ENCODE peak calls at places on chromosome 13, in eight cellular contexts. N, Y, F, Q, H, K, O and J are unnamed samples.

GRCh38 chr13:26220575-26220974 is 1.5 kb downstream of the RNF6 start:
- DNase-seq in N (peak), Y (peak), F (no peak), Q (no peak), H (no peak), K (no peak), O (peak), J (no peak)

GRCh38 chr13:94731028-94731427 is 18.7 kb upstream of the SOX21 start:
- DNase-seq in N (no peak), Y (no peak), F (no peak), Q (no peak), H (no peak), K (no peak), O (no peak), J (no peak)

GRCh38 chr13:48776396-48776795 is 122.7 kb downstream of the CYSLTR2 start:
- DNase-seq in N (no peak), Y (no peak), F (no peak), Q (no peak), H (no peak), K (no peak), O (no peak), J (no peak)

GRCh38 chr13:112891477-112892401 is 77.3 kb upstream of the MCF2L start:
- DNase-seq in N (no peak), Y (no peak), F (no peak), Q (no peak), H (peak), K (no peak), O (no peak), J (peak)

GRCh38 chr13:95188128-95188527 is 113.1 kb downstream of the ABCC4 start:
- DNase-seq in N (no peak), Y (no peak), F (no peak), Q (peak), H (no peak), K (no peak), O (no peak), J (no peak)

GRCh38 chr13:70415141-70415540 is 306.9 kb upstream of the KLHL1 start:
- DNase-seq in N (no peak), Y (no peak), F (no peak), Q (no peak), H (no peak), K (no peak), O (no peak), J (no peak)

GRCh38 chr13:79435549-79435948 is 29.5 kb upstream of the RBM26 start:
- DNase-seq in N (peak), Y (peak), F (no peak), Q (no peak), H (no peak), K (no peak), O (peak), J (no peak)

GRCh38 chr13:72920097-72920496 is 138.2 kb downstream of the PIBF1 start:
- DNase-seq in N (peak), Y (peak), F (no peak), Q (no peak), H (no peak), K (no peak), O (peak), J (no peak)

GRCh38 chr13:76992548-76993001 is 694 bp downstream of the CLN5 start:
- DNase-seq in N (peak), Y (peak), F (no peak), Q (peak), H (peak), K (peak), O (peak), J (no peak)

GRCh38 chr13:87376081-87376480 is 295.1 kb upstream of the SLITRK5 start:
- DNase-seq in N (peak), Y (peak), F (no peak), Q (no peak), H (no peak), K (no peak), O (no peak), J (no peak)

GRCh38 chr13:52848455-52849190 is at the start of gene PCDH8:
- DNase-seq in N (no peak), Y (no peak), F (no peak), Q (no peak), H (peak), K (no peak), O (no peak), J (no peak)

GRCh38 chr13:42486711-42487198 is 87.2 kb upstream of the TNFSF11 start:
- DNase-seq in N (peak), Y (peak), F (no peak), Q (no peak), H (no peak), K (no peak), O (peak), J (no peak)

GRCh38 chr13:90447735-90448103 is 899.8 kb upstream of the MIR17HG start:
- DNase-seq in N (peak), Y (peak), F (no peak), Q (no peak), H (peak), K (no peak), O (peak), J (no peak)

GRCh38 chr13:89361909-89362308 is 1690.7 kb downstream of the SLITRK5 start:
- DNase-seq in N (no peak), Y (no peak), F (no peak), Q (no peak), H (no peak), K (no peak), O (peak), J (no peak)

GRCh38 chr13:23735329-23735728 is 153.9 kb downstream of the MIPEP start:
- DNase-seq in N (no peak), Y (no peak), F (no peak), Q (no peak), H (no peak), K (no peak), O (no peak), J (no peak)

GRCh38 chr13:112781287-112781686 is 91.4 kb downstream of the ATP11A start:
- DNase-seq in N (no peak), Y (no peak), F (no peak), Q (no peak), H (no peak), K (peak), O (no peak), J (no peak)

GRCh38 chr13:113129921-113130750 is 7.5 kb downstream of the F10 start:
- DNase-seq in N (no peak), Y (peak), F (no peak), Q (peak), H (no peak), K (peak), O (peak), J (peak)

GRCh38 chr13:73059460-73060250 is 850 bp downstream of the KLF5 start:
- DNase-seq in N (no peak), Y (peak), F (peak), Q (peak), H (peak), K (peak), O (no peak), J (peak)

GRCh38 chr13:109357751-109358150 is 428.6 kb downstream of the IRS2 start:
- DNase-seq in N (peak), Y (peak), F (no peak), Q (no peak), H (no peak), K (no peak), O (peak), J (no peak)

GRCh38 chr13:114142137-114142550 is 9.7 kb upstream of the RASA3 start:
- DNase-seq in N (no peak), Y (no peak), F (no peak), Q (no peak), H (no peak), K (no peak), O (no peak), J (peak)

GRCh38 chr13:52454825-52455676 is at the start of gene CKAP2:
- DNase-seq in N (peak), Y (peak), F (peak), Q (peak), H (peak), K (peak), O (peak), J (peak)

GRCh38 chr13:26949701-26950345 is 189.2 kb upstream of the GPR12 start:
- DNase-seq in N (no peak), Y (no peak), F (no peak), Q (no peak), H (no peak), K (no peak), O (no peak), J (no peak)

GRCh38 chr13:67186985-67187569 is 43.1 kb downstream of the PCDH9 start:
- DNase-seq in N (no peak), Y (no peak), F (no peak), Q (no peak), H (peak), K (no peak), O (no peak), J (no peak)

GRCh38 chr13:74443623-74444022 is 309.4 kb upstream of the KLF12 start:
- DNase-seq in N (peak), Y (peak), F (no peak), Q (no peak), H (no peak), K (no peak), O (peak), J (no peak)

GRCh38 chr13:106683179-106683578 is 115.2 kb upstream of the ARGLU1 start:
- DNase-seq in N (no peak), Y (no peak), F (no peak), Q (no peak), H (no peak), K (no peak), O (no peak), J (no peak)

GRCh38 chr13:73228546-73228945 is 169.7 kb downstream of the KLF5 start:
- DNase-seq in N (no peak), Y (peak), F (no peak), Q (no peak), H (no peak), K (no peak), O (peak), J (no peak)

GRCh38 chr13:45658586-45659235 is 43.2 kb upstream of the ERICH6B start:
- DNase-seq in N (peak), Y (peak), F (no peak), Q (no peak), H (no peak), K (no peak), O (peak), J (no peak)

GRCh38 chr13:61414686-61415664 is 674 bp downstream of the PCDH20 start:
- DNase-seq in N (peak), Y (peak), F (no peak), Q (peak), H (peak), K (peak), O (peak), J (peak)

GRCh38 chr13:92572190-92572589 is 654.4 kb upstream of the GPC6 start:
- DNase-seq in N (no peak), Y (no peak), F (no peak), Q (no peak), H (peak), K (no peak), O (no peak), J (no peak)

GRCh38 chr13:70324519-70324918 is 216.3 kb upstream of the KLHL1 start:
- DNase-seq in N (no peak), Y (no peak), F (no peak), Q (no peak), H (no peak), K (no peak), O (no peak), J (no peak)

GRCh38 chr13:106373989-106374572 is 161.4 kb downstream of the EFNB2 start:
- DNase-seq in N (peak), Y (peak), F (no peak), Q (no peak), H (no peak), K (peak), O (peak), J (no peak)

GRCh38 chr13:44268965-44269364 is 104.7 kb upstream of the SERP2 start:
- DNase-seq in N (no peak), Y (no peak), F (no peak), Q (no peak), H (no peak), K (no peak), O (no peak), J (no peak)

GRCh38 chr13:23160241-23161175 is 20.3 kb upstream of the SGCG start:
- DNase-seq in N (no peak), Y (peak), F (no peak), Q (no peak), H (peak), K (no peak), O (no peak), J (peak)

GRCh38 chr13:97810152-97810551 is 143.3 kb upstream of the IPO5 start:
- DNase-seq in N (no peak), Y (peak), F (no peak), Q (no peak), H (peak), K (no peak), O (peak), J (no peak)

GRCh38 chr13:112447761-112448603 is 71.8 kb downstream of the SPACA7 start:
- DNase-seq in N (no peak), Y (no peak), F (no peak), Q (no peak), H (no peak), K (no peak), O (no peak), J (no peak)

GRCh38 chr13:53460776-53461175 is 432.2 kb downstream of the OLFM4 start:
- DNase-seq in N (no peak), Y (no peak), F (no peak), Q (no peak), H (peak), K (no peak), O (no peak), J (no peak)

GRCh38 chr13:66933994-66934393 is 296.1 kb downstream of the PCDH9 start:
- DNase-seq in N (peak), Y (peak), F (no peak), Q (no peak), H (no peak), K (no peak), O (peak), J (no peak)

GRCh38 chr13:76809369-76809768 is 76.8 kb downstream of the KCTD12 start:
- DNase-seq in N (no peak), Y (no peak), F (no peak), Q (no peak), H (no peak), K (no peak), O (peak), J (no peak)

GRCh38 chr13:95002968-95003813 is 290.8 kb upstream of the SOX21 start:
- DNase-seq in N (no peak), Y (no peak), F (no peak), Q (no peak), H (peak), K (no peak), O (no peak), J (no peak)

DNA sequence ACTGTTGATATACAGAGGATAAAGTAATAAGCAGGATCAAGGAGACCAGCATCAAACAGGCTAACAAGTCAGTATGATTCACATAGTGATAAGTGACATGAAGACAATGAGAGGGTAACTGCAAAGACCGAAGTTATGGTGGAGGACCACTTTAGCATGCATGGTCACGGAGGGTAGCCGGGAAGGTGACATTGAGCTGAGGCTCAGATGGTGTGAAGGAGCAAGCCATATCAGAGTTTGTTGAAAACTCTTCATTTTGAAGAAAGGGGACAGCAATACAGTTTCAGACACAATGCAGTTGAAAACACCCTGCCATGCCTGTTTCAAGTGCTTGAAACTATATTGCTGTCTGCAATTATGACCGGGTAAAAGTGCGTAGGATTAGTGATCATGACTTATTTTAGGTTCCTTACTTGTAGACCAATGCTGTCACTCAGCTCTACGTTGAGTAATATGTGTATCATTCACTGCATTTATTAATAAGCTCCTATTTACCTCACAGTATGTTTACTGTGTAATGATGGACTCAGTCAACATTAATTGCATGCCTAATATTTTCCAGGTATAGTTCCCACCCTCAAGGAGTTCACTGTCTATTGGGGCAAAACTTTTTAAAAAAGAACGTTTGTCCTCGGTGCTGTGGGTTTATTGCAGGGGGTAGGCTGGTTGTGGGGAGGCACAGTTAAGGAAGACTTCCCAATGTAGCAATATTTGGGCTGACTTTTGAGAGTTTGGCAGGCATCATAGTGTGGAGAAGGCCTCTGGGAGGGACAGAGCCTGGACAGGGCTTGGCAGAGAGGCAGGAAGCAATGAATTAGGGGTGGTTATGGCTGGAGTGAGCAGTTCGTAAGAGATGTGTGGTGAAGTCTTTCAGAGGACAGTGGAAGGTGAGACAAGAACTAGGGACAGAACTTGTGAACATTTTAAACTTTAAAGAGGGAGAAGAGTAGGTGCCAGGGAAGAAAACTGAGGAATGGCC is 3.2 kb downstream of the UBAC2 start:
- DNase-seq in N (no peak), Y (no peak), F (no peak), Q (no peak), H (no peak), K (no peak), O (no peak), J (no peak)
- TF ChIP-seq CTCF in N (no peak), Y (no peak), F (no peak), Q (no peak), H (no peak), K (no peak), O (no peak), J (no peak)

DNA sequence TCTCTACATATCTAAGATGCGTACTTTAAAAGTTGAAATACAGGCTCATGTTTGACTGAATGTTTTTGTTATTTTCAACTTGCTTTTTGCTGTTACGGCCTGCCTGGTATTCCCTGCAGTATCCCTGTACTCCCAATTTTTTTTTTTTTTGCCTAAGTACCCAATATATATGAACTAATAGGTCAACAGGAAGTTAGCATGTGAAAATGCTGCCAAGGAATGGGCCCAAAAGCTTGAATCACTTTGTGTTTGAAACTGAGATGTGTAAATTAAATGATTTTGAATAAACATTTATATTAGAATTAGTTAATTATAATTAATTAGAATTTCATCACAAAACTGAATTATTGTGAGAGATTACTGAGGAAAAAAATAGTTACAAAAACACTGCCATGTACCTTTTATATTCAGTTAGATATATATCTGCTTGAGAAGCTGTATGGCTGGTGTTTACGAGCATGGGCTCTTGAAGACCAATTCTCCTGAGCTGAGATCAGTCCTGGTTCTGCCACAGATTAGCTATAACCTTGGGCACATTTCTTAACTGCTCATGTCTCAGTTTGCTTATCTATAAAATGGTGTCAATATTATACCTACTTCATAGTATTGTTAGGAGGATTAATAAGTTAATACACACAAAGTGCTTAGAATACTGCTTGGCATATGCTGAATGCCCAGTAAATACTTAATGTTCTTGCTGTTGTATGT is 16.0 kb downstream of the TDRD3 start:
- DNase-seq in N (no peak), Y (no peak), F (no peak), Q (no peak), H (no peak), K (no peak), O (peak), J (no peak)
- TF ChIP-seq CTCF in N (no peak), Y (no peak), F (no peak), Q (no peak), H (no peak), K (no peak), O (no peak), J (no peak)

DNA sequence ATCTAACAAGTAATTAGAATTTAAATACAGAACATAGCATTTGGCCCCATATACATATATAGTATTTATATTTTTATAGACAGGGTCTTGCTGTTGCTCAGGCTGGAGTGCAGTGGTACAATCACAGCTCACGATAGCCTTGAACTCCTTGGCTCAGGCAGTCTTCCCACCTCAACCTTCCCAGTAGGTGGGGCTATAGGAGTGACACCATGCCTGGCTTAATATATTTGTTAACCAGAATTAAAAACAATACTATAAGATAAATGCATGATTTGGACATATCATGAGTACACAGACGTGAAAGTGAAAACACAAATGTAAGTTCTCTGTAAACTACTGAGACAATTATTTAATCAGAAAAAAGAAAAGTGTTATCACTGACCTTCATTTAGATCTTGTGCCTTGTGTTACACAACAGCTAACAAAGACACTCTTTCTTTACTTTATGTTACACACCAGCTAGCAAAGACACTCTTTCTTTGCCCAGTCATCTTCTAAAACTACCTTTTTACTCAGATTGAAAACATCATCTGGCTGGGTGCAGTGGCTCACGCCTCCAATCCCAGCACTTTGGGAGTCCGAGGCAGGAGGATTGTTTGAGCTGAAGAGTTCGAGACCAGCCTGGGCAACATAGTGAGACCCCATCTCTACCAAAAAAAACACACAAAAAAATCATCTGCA is 22.6 kb downstream of the CARS2 start:
- DNase-seq in N (no peak), Y (no peak), F (no peak), Q (no peak), H (no peak), K (no peak), O (peak), J (no peak)
- TF ChIP-seq CTCF in N (peak), Y (no peak), F (peak), Q (peak), H (peak), K (peak), O (peak), J (peak)

GRCh38 chr13:99605417-99606321 is 104.4 kb downstream of the TM9SF2 start:
- DNase-seq in N (peak), Y (peak), F (peak), Q (peak), H (peak), K (peak), O (no peak), J (no peak)
- TF ChIP-seq CTCF in N (no peak), Y (peak), F (no peak), Q (peak), H (peak), K (no peak), O (peak), J (peak)

GRCh38 chr13:35953537-35954206 is 177.5 kb downstream of the DCLK1 start:
- DNase-seq in N (peak), Y (peak), F (no peak), Q (peak), H (peak), K (peak), O (peak), J (no peak)
- TF ChIP-seq CTCF in N (peak), Y (peak), F (no peak), Q (peak), H (peak), K (peak), O (peak), J (peak)

DNA sequence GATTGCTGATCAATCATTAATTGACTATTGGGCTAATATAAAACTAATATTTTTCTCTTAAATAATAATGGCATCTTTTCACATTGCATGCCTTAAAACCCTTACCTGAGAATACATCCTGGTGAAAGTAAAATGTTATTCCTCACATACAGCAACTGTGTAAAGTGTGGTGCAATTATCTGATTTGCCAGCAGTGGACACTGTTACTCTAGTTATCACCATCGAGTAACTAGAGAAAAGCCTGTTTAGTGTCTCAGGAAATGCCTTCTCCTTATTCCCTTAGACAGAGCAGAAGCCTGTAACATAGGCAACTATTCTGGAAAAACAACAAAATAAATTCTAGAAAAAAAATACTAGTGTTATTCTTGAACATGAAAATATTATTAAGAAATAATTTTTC is 459.8 kb downstream of the FGF14 start:
- DNase-seq in N (peak), Y (peak), F (no peak), Q (no peak), H (peak), K (no peak), O (peak), J (no peak)
- TF ChIP-seq CTCF in N (peak), Y (peak), F (no peak), Q (peak), H (peak), K (peak), O (peak), J (peak)